ENCODE peak calls at places on chromosomes 11 and 22, in nine cellular contexts. U is fibroblast of lung, A is HCT116, D is H9, W is neural progenitor cell, R is PC-3, Y is SK-N-SH, X is H1, T is astrocyte. V is an unnamed sample. For H4K20me1, the result is how much of the 10 kb centered on the place peaks cover.

GRCh38 chr11:70297341-70297740 is 26.9 kb downstream of the PPFIA1 start:
- DNase-seq in U (no peak), A (no peak), D (no peak), W (no peak), R (peak), Y (no peak), X (no peak), T (peak), V (peak)

GRCh38 chr11:63616953-63617352 is 2.7 kb upstream of the PLAAT3 start:
- DNase-seq in U (no peak), A (no peak), D (no peak), W (no peak), R (no peak), Y (no peak), X (no peak), T (no peak), V (no peak)

GRCh38 chr11:43984519-43985385 is 42.3 kb downstream of the C11orf96 start:
- DNase-seq in U (no peak), A (no peak), D (no peak), W (no peak), R (no peak), Y (no peak), X (no peak), T (no peak), V (no peak)

GRCh38 chr22:39665229-39665628 is 94.7 kb downstream of the CACNA1I start:
- DNase-seq in U (no peak), A (no peak), D (no peak), W (peak), R (no peak), Y (no peak), X (no peak), T (no peak), V (peak)

GRCh38 chr11:46281374-46281831 is 3.9 kb downstream of the CREB3L1 start:
- DNase-seq in U (peak), A (no peak), D (no peak), W (peak), R (no peak), Y (no peak), X (peak), T (no peak), V (no peak)

GRCh38 chr11:95398437-95399112 is 167.6 kb upstream of the SESN3 start:
- DNase-seq in U (peak), A (no peak), D (no peak), W (no peak), R (no peak), Y (peak), X (no peak), T (no peak), V (no peak)

GRCh38 chr22:20857838-20858614 is 585 bp downstream of the PI4KA start:
- DNase-seq in U (peak), A (peak), D (peak), W (peak), R (peak), Y (peak), X (peak), T (peak), V (no peak)

GRCh38 chr11:33507967-33508366 is 192.7 kb downstream of the C11orf91 start:
- DNase-seq in U (peak), A (peak), D (peak), W (peak), R (peak), Y (no peak), X (no peak), T (no peak), V (peak)

GRCh38 chr11:3982431-3982830 is 112.2 kb upstream of the RRM1 start:
- DNase-seq in U (no peak), A (no peak), D (no peak), W (no peak), R (no peak), Y (no peak), X (no peak), T (peak), V (no peak)

DNA sequence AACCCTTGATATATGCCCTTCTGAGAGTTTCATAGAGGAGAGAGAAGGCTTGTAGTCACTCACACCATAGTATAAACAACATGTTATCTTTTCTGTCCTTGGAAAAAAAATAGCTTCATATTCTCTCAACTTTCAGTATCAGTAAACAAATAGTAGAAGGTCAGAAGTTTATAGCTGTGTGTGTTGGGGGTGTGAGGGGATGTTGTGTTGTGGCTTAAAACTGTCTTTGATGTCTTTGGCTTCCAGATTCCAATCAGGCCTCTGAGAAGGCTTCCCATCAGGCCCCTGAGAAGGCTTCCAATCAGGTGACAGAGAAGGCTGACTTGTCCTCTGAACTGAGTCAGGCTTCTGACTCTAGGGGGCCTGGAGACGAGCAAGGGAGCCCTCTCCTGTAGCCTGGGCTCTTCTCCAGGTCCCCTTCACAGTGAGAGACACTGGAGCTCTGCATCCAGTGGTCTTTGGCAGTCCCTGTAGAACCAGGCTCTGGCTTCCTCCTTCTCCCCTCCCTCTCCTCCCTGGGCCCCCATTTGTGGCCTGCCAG is 9.3 kb downstream of the MTFP1 start:
- DNase-seq in U (no peak), A (no peak), D (no peak), W (no peak), R (no peak), Y (no peak), X (no peak), T (no peak), V (no peak)
- H3K27ac ChIP-seq in U (no peak), A (peak), D (no peak), W (no peak), R (no peak), Y (no peak), X (no peak), T (no peak), V (no peak)

DNA sequence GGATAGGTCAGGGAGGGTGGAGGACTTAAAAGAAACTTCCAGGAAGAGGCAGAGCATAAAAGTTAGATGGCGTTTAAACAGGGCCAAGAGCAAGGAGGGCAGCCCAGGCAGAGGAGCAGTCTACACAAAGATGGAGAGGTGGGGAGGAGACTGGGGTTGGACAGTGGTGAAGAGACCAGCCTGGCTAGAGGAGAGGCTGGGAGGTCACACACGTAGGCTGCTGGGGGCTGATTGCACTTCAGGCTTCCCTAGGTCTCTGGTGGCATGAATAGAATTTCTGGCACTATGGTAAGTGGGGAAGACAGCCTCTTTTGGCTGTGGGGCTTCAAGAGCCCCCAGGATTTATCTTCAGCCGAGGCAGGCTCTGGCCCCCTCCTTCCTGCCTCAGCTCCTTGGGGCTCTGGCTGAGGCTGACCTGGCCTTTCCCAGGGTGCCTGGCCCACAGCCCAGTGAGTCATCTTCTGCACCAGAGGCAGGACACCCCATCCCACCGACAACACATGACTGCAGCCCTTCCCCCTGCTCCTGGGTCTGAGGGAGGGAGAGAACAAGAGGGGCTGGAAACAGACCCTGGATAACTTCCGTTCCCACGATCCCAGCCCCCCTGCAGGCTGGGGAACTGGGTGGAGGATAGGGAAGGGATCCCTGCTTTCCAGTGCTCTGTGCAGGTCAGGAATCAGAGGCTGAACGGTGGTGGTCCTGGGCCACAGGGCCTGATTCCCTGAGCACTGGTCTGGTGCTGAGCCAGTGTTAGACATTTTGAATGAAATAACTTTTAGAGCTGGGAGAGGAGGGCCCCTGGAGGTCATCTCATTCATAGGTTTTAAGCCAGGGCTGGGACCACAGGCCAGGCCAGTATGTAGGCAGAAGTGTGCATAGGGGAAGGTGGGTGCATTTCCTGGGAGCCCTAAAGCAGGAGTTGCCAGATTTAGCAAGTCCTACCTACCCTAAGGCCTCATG is 26.4 kb downstream of the ARHGEF17 start:
- DNase-seq in U (peak), A (peak), D (no peak), W (peak), R (peak), Y (peak), X (no peak), T (peak), V (peak)
- H4K20me1 ChIP-seq in U (under half), A (under half), D (under half), W (half or more), R (under half), Y (under half), X (under half), T (half or more), V (under half)

GRCh38 chr22:45273452-45274075 is 11.2 kb upstream of the UPK3A start:
- DNase-seq in U (no peak), A (no peak), D (no peak), W (no peak), R (no peak), Y (no peak), X (no peak), T (no peak), V (no peak)

GRCh38 chr22:45268958-45269844 is 15.5 kb upstream of the UPK3A start:
- DNase-seq in U (peak), A (no peak), D (peak), W (peak), R (peak), Y (peak), X (peak), T (no peak), V (peak)

GRCh38 chr22:45271667-45272188 is 13.0 kb upstream of the UPK3A start:
- DNase-seq in U (peak), A (no peak), D (no peak), W (no peak), R (no peak), Y (no peak), X (no peak), T (no peak), V (no peak)

GRCh38 chr22:45270095-45271020 is 14.4 kb upstream of the UPK3A start:
- DNase-seq in U (no peak), A (no peak), D (no peak), W (no peak), R (no peak), Y (no peak), X (no peak), T (no peak), V (no peak)

DNA sequence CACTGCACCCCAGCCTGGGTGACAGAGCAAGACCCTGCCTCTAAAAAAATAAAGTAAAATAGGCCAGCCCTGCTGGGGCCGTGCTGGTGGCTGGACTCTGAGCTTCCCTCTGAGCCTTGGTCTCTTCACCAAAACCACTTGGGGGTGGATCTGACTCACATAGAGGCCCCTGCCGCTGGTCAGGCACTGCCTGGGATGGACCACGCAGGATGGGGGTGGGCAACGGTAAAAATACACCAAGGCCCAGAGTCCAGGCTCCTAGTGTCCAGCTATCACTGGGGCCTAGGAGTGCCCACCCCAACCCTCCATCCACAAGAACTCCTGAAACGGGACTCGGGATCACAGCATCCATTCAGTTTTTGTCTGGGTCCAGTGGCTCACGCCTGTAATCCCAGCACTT is 12.3 kb upstream of the UPK3A start:
- DNase-seq in U (no peak), A (no peak), D (no peak), W (no peak), R (no peak), Y (no peak), X (no peak), T (no peak), V (no peak)
- H3K27ac ChIP-seq in U (no peak), A (no peak), D (no peak), W (no peak), R (no peak), Y (no peak), X (no peak), T (no peak), V (no peak)

GRCh38 chr22:50301581-50301991 is 5.9 kb downstream of the PLXNB2 start:
- DNase-seq in U (no peak), A (no peak), D (no peak), W (no peak), R (no peak), Y (peak), X (no peak), T (no peak), V (no peak)

GRCh38 chr22:50302564-50302963 is 4.9 kb downstream of the PLXNB2 start:
- DNase-seq in U (no peak), A (no peak), D (no peak), W (no peak), R (no peak), Y (peak), X (no peak), T (no peak), V (no peak)

GRCh38 chr22:50300620-50301257 is 6.7 kb downstream of the PLXNB2 start:
- DNase-seq in U (no peak), A (no peak), D (no peak), W (no peak), R (no peak), Y (no peak), X (no peak), T (no peak), V (no peak)

GRCh38 chr22:50303515-50303847 is 4.0 kb downstream of the PLXNB2 start:
- DNase-seq in U (no peak), A (no peak), D (no peak), W (no peak), R (no peak), Y (no peak), X (no peak), T (no peak), V (no peak)

DNA sequence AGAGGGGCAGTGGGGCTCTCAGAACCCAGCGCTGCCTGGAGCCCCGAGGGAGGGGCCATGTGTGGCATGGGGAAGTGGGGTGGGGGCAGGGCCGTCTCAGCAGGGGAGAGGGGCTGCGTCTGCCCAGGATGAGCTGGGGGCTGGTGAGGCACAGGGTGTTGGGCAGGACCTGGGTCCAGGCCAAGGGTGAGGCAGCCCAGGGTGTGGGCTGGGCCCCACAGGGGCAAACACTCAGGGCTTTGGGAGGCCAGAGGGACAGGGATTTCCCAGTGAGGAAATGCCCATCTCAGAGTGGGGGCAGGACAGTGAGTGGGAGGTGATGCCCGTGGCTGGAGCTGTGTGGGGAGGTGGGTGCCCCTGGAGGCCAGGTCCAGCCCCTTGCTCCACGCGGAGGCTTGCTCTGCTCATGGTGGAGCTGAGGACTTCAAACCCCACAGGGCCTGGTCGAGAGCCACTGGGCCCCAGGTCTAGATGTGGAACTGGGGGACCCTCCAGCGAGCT is 5.4 kb downstream of the PLXNB2 start:
- DNase-seq in U (peak), A (no peak), D (no peak), W (no peak), R (peak), Y (no peak), X (no peak), T (no peak), V (no peak)
- H4K20me1 ChIP-seq in U (under half), A (under half), D (under half), W (half or more), R (under half), Y (half or more), X (under half), T (half or more), V (half or more)

V was measured in PC-9.